ENCODE peak calls at places on chromosomes 5 and 9, in six cellular contexts. U is midbrain; W is stimulated activated CD4-positive, alpha-beta T cell treated with anti-CD3 and anti-CD28 coated beads, Interleukin-1b, Interleukin-23, amount 100 ng/mL, for 48 hours; O is retinal pigment epithelial cell; X is LNCaP clone FGC; P is HCT116. S is an unnamed sample.
A peak's percentile ranks its signal among the peaks of the same experiment; 100 is the strongest.

GRCh38 chr9:89677696-89678393 is 73.0 kb downstream of the GADD45G start:
- DNase-seq in W (no peak), X (no peak), U (no peak), P (no peak), O (no peak), S (no peak)

GRCh38 chr5:132230871-132231270 is 3.2 kb upstream of the P4HA2 start:
- DNase-seq in U (no peak), O (no peak), W (no peak), P (no peak), X (no peak), S (no peak)

GRCh38 chr5:133520991-133521706 is 91.2 kb downstream of the FSTL4 start:
- DNase-seq in W (no peak), X (no peak), U (no peak), O (no peak), P (no peak), S (no peak)

GRCh38 chr9:89842267-89842768 is 237.5 kb downstream of the GADD45G start:
- DNase-seq in P (no peak), U (no peak), W (no peak), O (no peak), X (no peak), S (no peak)

GRCh38 chr9:38120961-38121360 is 51.9 kb upstream of the SHB start:
- DNase-seq in W (no peak), U (no peak), P (no peak), O (no peak), X (no peak), S (no peak)

GRCh38 chr5:16585028-16585667 is 31.6 kb downstream of the RETREG1 start:
- DNase-seq in U (no peak), X (no peak), W (no peak), P (no peak), O (no peak), S (peak; percentile 51)

GRCh38 chr5:147939431-147940114 is 33.2 kb upstream of the C5orf46 start:
- DNase-seq in X (no peak), O (no peak), W (no peak), U (no peak), P (no peak), S (peak; percentile 83)

GRCh38 chr5:68214472-68215207 is 916 bp upstream of the PIK3R1 start:
- DNase-seq in U (peak; percentile 48), X (no peak), P (no peak), W (no peak), O (no peak), S (no peak)

GRCh38 chr5:126503602-126504104 is 80.4 kb downstream of the GRAMD2B start:
- DNase-seq in O (no peak), U (peak; percentile 37), P (no peak), X (peak; percentile 33), W (peak; percentile 30), S (no peak)

GRCh38 chr5:435961-436640 is 6.9 kb upstream of the EXOC3 start:
- DNase-seq in W (no peak), O (no peak), X (peak; percentile 33), U (no peak), P (no peak), S (peak; percentile 63)

GRCh38 chr5:130116972-130117371 is 212.7 kb downstream of the CHSY3 start:
- DNase-seq in U (no peak), O (no peak), X (no peak), W (no peak), P (no peak), S (peak; percentile 20)

GRCh38 chr5:1810581-1811101 is 9.4 kb downstream of the NDUFS6 start:
- DNase-seq in U (no peak), P (no peak), X (no peak), W (no peak), O (no peak), S (no peak)

GRCh38 chr5:171641891-171642290 is 143.7 kb upstream of the SMIM23 start:
- DNase-seq in W (no peak), U (no peak), X (no peak), P (no peak), O (no peak), S (no peak)

GRCh38 chr5:124176692-124177091 is 569.7 kb downstream of the ZNF608 start:
- DNase-seq in W (no peak), X (peak; percentile 50), O (no peak), P (no peak), U (no peak), S (no peak)

GRCh38 chr9:136031741-136032638 is 63.1 kb downstream of the NACC2 start:
- DNase-seq in P (no peak), O (no peak), X (no peak), W (no peak), U (no peak), S (no peak)